ENCODE peak calls at places on chromosomes 2 and 18, in six cellular contexts. M is naive thymus-derived CD4-positive, alpha-beta T cell; U is heart left ventricle; E is hippocampal formation; L is stimulated activated CD4-positive, alpha-beta T cell treated with anti-CD3 and anti-CD28 coated beads, Interleukin-4, amount 100 ng/mL, for 24 hours; T is T-helper 9 cell. P is an unnamed sample.

GRCh38 chr2:204705243-204705971 is 160.1 kb downstream of the PARD3B start:
- DNase-seq in E (no peak), L (no peak), U (no peak), M (no peak), T (no peak), P (peak; percentile 49)

GRCh38 chr18:49207373-49207772 is 253.1 kb downstream of the DYM start:
- DNase-seq in L (no peak), T (no peak), U (no peak), E (no peak), M (no peak), P (peak; percentile 91)

GRCh38 chr2:168567840-168568239 is 111.8 kb downstream of the CERS6 start:
- DNase-seq in U (no peak), T (no peak), L (no peak), M (no peak), E (no peak), P (no peak)

GRCh38 chr2:135893374-135893794 is 17.1 kb upstream of the MCM6 start:
- DNase-seq in T (no peak), M (no peak), U (no peak), L (no peak), E (no peak), P (no peak)

GRCh38 chr2:140355481-140356090 is 1575.4 kb upstream of the NXPH2 start:
- DNase-seq in U (no peak), M (no peak), T (no peak), L (no peak), E (no peak), P (no peak)

GRCh38 chr2:20675701-20676352 is 8.9 kb downstream of the GDF7 start:
- DNase-seq in M (no peak), E (no peak), T (no peak), L (no peak), U (no peak), P (no peak)

GRCh38 chr2:240217431-240218301 is 77.2 kb upstream of the OTOS start:
- DNase-seq in L (no peak), E (no peak), T (no peak), U (peak; percentile 12), M (no peak), P (no peak)

GRCh38 chr18:32366586-32367538 is 103.8 kb downstream of the GAREM1 start:
- DNase-seq in M (no peak), L (no peak), T (no peak), E (no peak), U (no peak), P (peak; percentile 24)

GRCh38 chr2:73085691-73086090 is 14.2 kb upstream of the SFXN5 start:
- DNase-seq in M (peak; percentile 75), U (peak; percentile 89), E (peak; percentile 33), L (peak; percentile 86), T (peak; percentile 76), P (peak; percentile 48)

GRCh38 chr18:58541789-58542425 is 87.0 kb downstream of the ALPK2 start:
- DNase-seq in U (no peak), T (peak; percentile 6), M (no peak), L (peak; percentile 76), E (no peak), P (peak; percentile 98)

GRCh38 chr2:26631401-26631800 is 9.8 kb downstream of the CIB4 start:
- DNase-seq in U (peak; percentile 7), M (no peak), L (no peak), E (no peak), T (no peak), P (no peak)

GRCh38 chr2:181008418-181008817 is 28.0 kb downstream of the UBE2E3 start:
- DNase-seq in U (no peak), E (no peak), L (no peak), M (no peak), T (no peak), P (no peak)

GRCh38 chr2:101341421-101341820 is 32.9 kb upstream of the RNF149 start:
- DNase-seq in U (no peak), T (no peak), E (no peak), L (peak; percentile 32), M (no peak), P (no peak)

GRCh38 chr2:234955091-234955511 is 3.3 kb downstream of the SH3BP4 start:
- DNase-seq in E (no peak), T (no peak), U (no peak), M (no peak), L (no peak), P (no peak)

GRCh38 chr2:44937688-44938240 is 3.7 kb upstream of the SIX3 start:
- DNase-seq in M (no peak), T (no peak), U (no peak), E (no peak), L (no peak), P (no peak)

GRCh38 chr2:112481528-112482228 is at the start of gene TTL:
- DNase-seq in E (peak; percentile 62), U (peak; percentile 89), M (peak; percentile 77), L (peak; percentile 78), T (peak; percentile 73), P (peak; percentile 70)

GRCh38 chr2:121196132-121196848 is 88.7 kb downstream of the TFCP2L1 start:
- DNase-seq in M (no peak), L (no peak), E (no peak), U (no peak), T (no peak), P (peak; percentile 57)

GRCh38 chr2:238910751-238911351 is 63.0 kb downstream of the TWIST2 start:
- DNase-seq in M (no peak), U (no peak), T (no peak), E (no peak), L (no peak), P (peak; percentile 64)

GRCh38 chr2:171102802-171103201 is 57.9 kb downstream of the TLK1 start:
- DNase-seq in U (no peak), M (no peak), E (no peak), T (no peak), L (no peak), P (no peak)

GRCh38 chr18:29154196-29154757 is 977.3 kb upstream of the CDH2 start:
- DNase-seq in T (no peak), L (no peak), E (no peak), U (no peak), M (no peak), P (peak; percentile 69)

GRCh38 chr18:21115519-21116411 is 4.2 kb upstream of the ROCK1 start:
- DNase-seq in U (no peak), E (no peak), T (no peak), M (no peak), L (no peak), P (no peak)

GRCh38 chr2:129253461-129253812 is 726.0 kb upstream of the RAB6C start:
- DNase-seq in L (no peak), U (no peak), E (peak; percentile 6), T (no peak), M (no peak), P (no peak)

GRCh38 chr2:185583058-185583816 is 155.4 kb upstream of the FSIP2 start:
- DNase-seq in E (no peak), M (no peak), L (no peak), U (no peak), T (no peak), P (peak; percentile 96)

GRCh38 chr18:29181151-29181901 is 1004.4 kb upstream of the CDH2 start:
- DNase-seq in M (no peak), U (no peak), E (no peak), L (no peak), T (no peak), P (peak; percentile 52)

GRCh38 chr18:78457011-78457410 is 522.6 kb upstream of the SALL3 start:
- DNase-seq in T (no peak), L (no peak), U (no peak), E (no peak), M (no peak), P (no peak)

GRCh38 chr2:209191139-209191538 is 232.7 kb upstream of the MAP2 start:
- DNase-seq in U (no peak), T (no peak), E (no peak), L (no peak), M (no peak), P (peak; percentile 5)

GRCh38 chr2:74528600-74529356 is 728 bp downstream of the AUP1 start:
- DNase-seq in E (no peak), T (no peak), L (no peak), U (peak; percentile 73), M (peak; percentile 23), P (no peak)

GRCh38 chr2:153079315-153079714 is 360.9 kb downstream of the ARL6IP6 start:
- DNase-seq in T (no peak), M (no peak), U (no peak), L (no peak), E (no peak), P (no peak)

GRCh38 chr2:190835303-190835930 is 45.2 kb upstream of the GLS start:
- DNase-seq in E (no peak), M (no peak), T (no peak), L (no peak), U (no peak), P (peak; percentile 79)

GRCh38 chr18:62526098-62527025 is 3.5 kb downstream of the ZCCHC2 start:
- DNase-seq in L (peak; percentile 67), E (peak; percentile 69), M (peak; percentile 58), U (peak; percentile 92), T (peak; percentile 62), P (peak; percentile 53)

GRCh38 chr18:12234451-12235190 is 19.5 kb upstream of the CIDEA start:
- DNase-seq in U (no peak), M (no peak), E (no peak), T (no peak), L (no peak), P (no peak)

GRCh38 chr2:46977899-46978298 is 62.3 kb upstream of the MCFD2 start:
- DNase-seq in T (no peak), U (no peak), M (no peak), E (peak; percentile 20), L (no peak), P (no peak)

GRCh38 chr2:123648014-123648413 is 377.1 kb upstream of the CNTNAP5 start:
- DNase-seq in T (no peak), U (no peak), L (no peak), E (no peak), M (no peak), P (no peak)